ENCODE peak calls at places on chromosomes 7 and 10, in ten cellular contexts. Z is osteocyte; F is cardiac fibroblast; D is transverse colon; L is HL-60; K is uterus; V is AG04450; H is epithelial cell of esophagus; P is heart left ventricle; E is CD8-positive, alpha-beta T cell. N is an unnamed sample.

GRCh38 chr7:34523233-34523918 is 134.6 kb upstream of the NPSR1 start:
- DNase-seq in F (no peak), K (no peak), Z (no peak), P (no peak), D (no peak), H (peak; percentile 23), E (no peak), L (no peak), V (no peak), N (no peak)

GRCh38 chr10:20984632-20985031 is 87.5 kb upstream of the NEBL start:
- DNase-seq in D (no peak), H (no peak), V (no peak), L (no peak), K (no peak), E (no peak), Z (no peak), F (no peak), P (no peak), N (no peak)

GRCh38 chr10:77286851-77287250 is 350.8 kb downstream of the KCNMA1 start:
- DNase-seq in V (no peak), F (no peak), E (no peak), L (no peak), P (no peak), Z (no peak), K (no peak), D (no peak), H (no peak), N (no peak)

GRCh38 chr7:132255084-132255483 is 321.2 kb downstream of the PLXNA4 start:
- DNase-seq in K (no peak), Z (no peak), D (no peak), F (no peak), E (no peak), H (no peak), P (no peak), L (no peak), V (no peak), N (no peak)

GRCh38 chr7:29013931-29014330 is 55.8 kb upstream of the TRIL start:
- DNase-seq in H (no peak), V (no peak), L (no peak), K (no peak), F (no peak), D (no peak), E (no peak), Z (no peak), P (no peak), N (no peak)

GRCh38 chr10:129101232-129101980 is 365.6 kb upstream of the MGMT start:
- DNase-seq in D (no peak), F (no peak), P (no peak), E (peak; percentile 24), L (no peak), K (no peak), V (no peak), Z (no peak), H (no peak), N (no peak)

GRCh38 chr7:30984359-30985107 is 20.8 kb downstream of the GHRHR start:
- DNase-seq in P (no peak), H (peak; percentile 76), D (no peak), L (no peak), K (no peak), Z (no peak), F (peak; percentile 64), V (no peak), E (no peak), N (peak; percentile 41)

GRCh38 chr10:52215745-52216361 is 98.2 kb upstream of the DKK1 start:
- DNase-seq in V (peak; percentile 53), L (peak; percentile 40), E (peak; percentile 25), D (peak; percentile 48), P (peak; percentile 25), Z (no peak), K (peak; percentile 37), F (peak; percentile 82), H (peak; percentile 75), N (peak; percentile 60)

DNA sequence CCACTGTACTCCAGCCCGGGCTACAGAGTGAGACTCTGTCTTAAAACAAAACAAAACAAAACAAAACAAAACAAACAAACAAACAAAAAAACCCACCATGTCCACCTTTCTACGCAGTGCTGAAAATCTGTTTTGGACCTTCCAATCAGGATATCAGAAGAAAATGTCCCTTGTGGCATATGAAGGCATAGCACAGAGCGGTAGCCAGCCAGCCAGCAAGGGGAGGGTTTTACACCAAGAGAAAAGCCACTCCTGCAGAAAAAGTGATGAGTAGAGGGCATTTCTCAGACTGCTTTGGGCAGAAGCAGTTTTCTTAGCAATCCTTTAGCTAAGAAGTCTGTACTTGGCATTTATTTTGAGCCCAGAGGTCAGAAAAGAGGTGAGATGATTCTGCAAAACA is 612.2 kb downstream of the TYW1 start:
- DNase-seq in K (no peak), V (no peak), E (no peak), H (no peak), D (no peak), P (no peak), F (no peak), L (no peak), Z (no peak), N (no peak)
- TF ChIP-seq CTCF in K (no peak), V (no peak), E (no peak), H (no peak), D (no peak), P (no peak), F (no peak), L (no peak), Z (no peak), N (no peak)

GRCh38 chr10:97685395-97685958 is 1.6 kb downstream of the AVPI1 start:
- DNase-seq in L (no peak), K (no peak), H (peak; percentile 67), E (no peak), Z (no peak), V (no peak), D (peak; percentile 66), F (peak; percentile 49), P (no peak), N (peak; percentile 30)

GRCh38 chr10:97686962-97687784 is at the start of gene AVPI1:
- DNase-seq in K (peak; percentile 97), D (peak; percentile 99), Z (peak; percentile 99), V (peak; percentile 91), L (peak; percentile 94), F (peak; percentile 99), E (peak; percentile 97), P (peak; percentile 98), H (peak; percentile 99), N (peak; percentile 97)

GRCh38 chr10:97684866-97685394 is 2.1 kb downstream of the AVPI1 start:
- DNase-seq in V (no peak), K (no peak), Z (no peak), F (peak; percentile 20), P (no peak), L (no peak), H (no peak), D (no peak), E (no peak), N (peak; percentile 15)

GRCh38 chr10:97687785-97688781 is 1.0 kb upstream of the AVPI1 start:
- DNase-seq in E (no peak), K (peak; percentile 28), D (no peak), Z (no peak), L (peak; percentile 6), F (peak; percentile 75), P (no peak), V (no peak), H (peak; percentile 58), N (peak; percentile 88)

GRCh38 chr10:97686301-97686961 is 610 bp downstream of the AVPI1 start:
- DNase-seq in K (no peak), E (no peak), L (no peak), H (no peak), D (no peak), P (no peak), F (no peak), V (no peak), Z (no peak), N (no peak)
- TF ChIP-seq CTCF in K (no peak), E (no peak), L (no peak), H (no peak), D (no peak), P (no peak), F (no peak), V (no peak), Z (no peak), N (no peak)

GRCh38 chr10:46228076-46229071 is 58.4 kb upstream of the ANTXRL start:
- DNase-seq in F (peak; percentile 77), V (peak; percentile 50), L (peak; percentile 87), D (peak; percentile 72), H (peak; percentile 77), P (peak; percentile 68), Z (peak; percentile 89), E (peak; percentile 62), K (peak; percentile 54), N (peak; percentile 71)

GRCh38 chr10:46230615-46231014 is 56.2 kb upstream of the ANTXRL start:
- DNase-seq in L (no peak), F (no peak), H (no peak), D (no peak), P (no peak), V (no peak), K (no peak), E (no peak), Z (no peak), N (no peak)

GRCh38 chr10:46231087-46231486 is 55.7 kb upstream of the ANTXRL start:
- DNase-seq in Z (peak; percentile 70), L (no peak), P (no peak), F (no peak), H (no peak), E (no peak), V (no peak), D (no peak), K (no peak), N (no peak)

GRCh38 chr10:46227571-46228075 is 59.2 kb upstream of the ANTXRL start:
- DNase-seq in F (no peak), K (no peak), E (no peak), V (no peak), P (no peak), H (no peak), L (no peak), Z (peak; percentile 59), D (no peak), N (no peak)

DNA sequence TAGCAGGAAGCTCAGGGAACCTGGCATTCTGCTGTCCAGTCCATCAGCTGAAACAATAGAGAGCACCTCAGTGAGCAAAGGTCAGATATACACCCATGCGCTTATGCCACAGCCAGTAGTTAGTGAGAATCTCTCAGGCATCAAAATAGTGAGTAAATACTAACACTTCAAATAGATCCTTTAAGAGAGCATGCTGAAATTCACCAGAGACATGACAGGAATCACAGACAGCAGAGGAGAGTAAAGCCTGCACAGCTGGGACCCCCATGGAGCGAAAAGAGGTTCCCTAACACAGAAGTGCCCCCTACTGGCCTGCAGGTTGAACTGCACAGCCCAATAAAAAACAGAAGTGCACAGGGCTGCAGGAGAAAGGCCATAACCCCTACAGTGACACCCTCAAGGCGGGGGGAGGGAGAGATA is 57.6 kb upstream of the ANTXRL start:
- DNase-seq in P (no peak), V (no peak), H (no peak), Z (peak; percentile 75), E (no peak), K (peak; percentile 8), D (peak; percentile 21), F (peak; percentile 6), L (peak; percentile 59), N (no peak)
- TF ChIP-seq CTCF in P (peak; percentile 49), V (peak; percentile 66), H (peak; percentile 62), Z (peak; percentile 57), E (peak; percentile 51), K (no peak), D (peak; percentile 76), F (peak; percentile 73), L (peak; percentile 81), N (peak; percentile 82)

GRCh38 chr7:2707481-2707880 is 19.5 kb downstream of the AMZ1 start:
- DNase-seq in V (no peak), E (no peak), Z (no peak), D (no peak), F (no peak), H (no peak), K (no peak), P (no peak), L (no peak), N (no peak)

GRCh38 chr7:2702594-2702957 is 14.6 kb downstream of the AMZ1 start:
- DNase-seq in F (no peak), V (no peak), H (no peak), K (no peak), D (no peak), P (no peak), L (no peak), Z (no peak), E (no peak), N (no peak)

GRCh38 chr7:2706685-2707126 is 18.7 kb downstream of the AMZ1 start:
- DNase-seq in V (no peak), D (no peak), P (no peak), H (no peak), F (no peak), E (no peak), K (no peak), Z (no peak), L (no peak), N (no peak)

GRCh38 chr7:2708041-2708440 is 20.0 kb downstream of the AMZ1 start:
- DNase-seq in F (no peak), L (no peak), H (no peak), K (no peak), E (no peak), V (no peak), Z (no peak), D (no peak), P (no peak), N (no peak)

GRCh38 chr7:2705371-2706096 is 17.5 kb downstream of the AMZ1 start:
- DNase-seq in Z (no peak), D (no peak), K (no peak), E (no peak), L (no peak), H (no peak), P (no peak), V (no peak), F (no peak), N (no peak)
- TF ChIP-seq CTCF in Z (no peak), D (no peak), K (no peak), E (no peak), L (no peak), H (no peak), P (no peak), V (no peak), F (no peak), N (no peak)